ENCODE peak calls at places on chromosomes 2 and 18, in nine cellular contexts. I is PC-3; H is A673; J is foreskin fibroblast; D is GM12865; K is astrocyte of the spinal cord; A is CD8-positive, alpha-beta T cell; M is prostate gland; F is PC-9. N is an unnamed sample.

GRCh38 chr18:11154369-11154982 is 5.1 kb upstream of the PIEZO2 start:
- DNase-seq in I (peak), H (peak), J (peak), D (peak), K (peak), A (no peak), M (no peak), F (peak), N (peak)

GRCh38 chr18:61551586-61551985 is 218.4 kb downstream of the CDH20 start:
- DNase-seq in I (peak), H (peak), J (peak), D (peak), K (peak), A (no peak), M (peak), F (peak), N (peak)

GRCh38 chr2:196702641-196703040 is 63.1 kb downstream of the CCDC150 start:
- DNase-seq in I (no peak), H (no peak), J (no peak), D (no peak), K (no peak), A (no peak), M (no peak), F (no peak), N (no peak)

GRCh38 chr2:45885111-45885685 is 233.7 kb downstream of the PRKCE start:
- DNase-seq in I (no peak), H (no peak), J (no peak), D (no peak), K (no peak), A (no peak), M (no peak), F (no peak), N (no peak)

GRCh38 chr2:29129586-29130281 is 14.5 kb downstream of the CLIP4 start:
- DNase-seq in I (peak), H (no peak), J (peak), D (no peak), K (peak), A (no peak), M (no peak), F (peak), N (no peak)

GRCh38 chr18:28003451-28003850 is 173.5 kb downstream of the CDH2 start:
- DNase-seq in I (no peak), H (peak), J (peak), D (no peak), K (peak), A (no peak), M (no peak), F (no peak), N (no peak)

GRCh38 chr2:49000692-49001091 is 153.6 kb downstream of the FSHR start:
- DNase-seq in I (no peak), H (no peak), J (no peak), D (no peak), K (no peak), A (no peak), M (no peak), F (no peak), N (no peak)

GRCh38 chr18:35778850-35779634 is 193.4 kb upstream of the RMP24 start:
- DNase-seq in I (no peak), H (no peak), J (peak), D (no peak), K (no peak), A (no peak), M (no peak), F (no peak), N (no peak)

GRCh38 chr2:156046900-156047299 is 285.6 kb downstream of the NR4A2 start:
- DNase-seq in I (peak), H (no peak), J (no peak), D (no peak), K (no peak), A (no peak), M (no peak), F (no peak), N (no peak)

GRCh38 chr18:62030091-62030985 is 137.5 kb upstream of the RNF152 start:
- DNase-seq in I (no peak), H (peak), J (peak), D (no peak), K (peak), A (no peak), M (no peak), F (peak), N (no peak)

GRCh38 chr18:12278153-12278764 is 24.1 kb downstream of the CIDEA start:
- DNase-seq in I (peak), H (no peak), J (peak), D (peak), K (no peak), A (no peak), M (no peak), F (no peak), N (no peak)
- H3K4me3 ChIP-seq in I (no peak), H (no peak), J (peak), D (no peak), K (peak), A (no peak), M (peak), F (no peak), N (no peak)

GRCh38 chr2:240797500-240797895 is 22.5 kb downstream of the KIF1A start:
- DNase-seq in I (no peak), H (no peak), J (no peak), D (no peak), K (no peak), A (no peak), M (no peak), F (no peak), N (no peak)
- TF ChIP-seq CTCF in I (no peak), H (no peak), J (no peak), D (no peak), K (no peak), A (no peak), M (no peak), F (no peak), N (no peak)

DNA sequence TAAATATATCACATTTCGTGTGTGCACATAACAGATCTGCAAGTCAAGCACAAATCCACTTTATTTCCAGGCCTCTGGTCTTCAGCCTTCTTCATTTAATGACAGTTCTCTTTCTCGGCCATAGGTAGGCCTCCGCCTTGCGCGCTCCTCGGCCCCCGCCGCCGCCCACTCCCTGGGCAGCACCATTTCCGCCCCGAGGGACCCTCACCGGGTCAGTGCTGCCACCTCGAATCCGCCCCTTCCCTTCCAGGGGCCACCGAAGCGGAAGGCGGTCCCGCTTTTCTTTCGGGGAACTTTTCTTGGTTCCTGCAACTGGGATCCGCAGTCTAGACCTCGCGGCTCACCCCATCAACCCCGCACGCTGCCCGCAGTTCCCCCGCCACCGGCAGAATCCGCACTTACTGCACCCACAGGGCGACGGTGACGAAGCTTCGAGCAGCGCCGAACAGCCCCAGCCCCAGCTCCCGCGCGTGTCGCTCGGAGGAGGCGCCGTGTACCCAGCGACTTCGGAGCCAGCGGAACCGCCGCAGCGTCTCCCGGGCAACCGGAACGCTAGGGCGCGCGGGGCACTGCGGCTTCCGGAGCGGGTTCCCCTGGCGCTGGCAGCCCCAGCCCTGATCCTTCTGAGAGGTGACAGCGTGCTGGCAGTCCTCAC is at the start of gene CDKL4:
- DNase-seq in I (no peak), H (no peak), J (peak), D (peak), K (no peak), A (peak), M (no peak), F (no peak), N (no peak)
- H3K4me3 ChIP-seq in I (no peak), H (no peak), J (peak), D (peak), K (peak), A (peak), M (peak), F (no peak), N (no peak)

DNA sequence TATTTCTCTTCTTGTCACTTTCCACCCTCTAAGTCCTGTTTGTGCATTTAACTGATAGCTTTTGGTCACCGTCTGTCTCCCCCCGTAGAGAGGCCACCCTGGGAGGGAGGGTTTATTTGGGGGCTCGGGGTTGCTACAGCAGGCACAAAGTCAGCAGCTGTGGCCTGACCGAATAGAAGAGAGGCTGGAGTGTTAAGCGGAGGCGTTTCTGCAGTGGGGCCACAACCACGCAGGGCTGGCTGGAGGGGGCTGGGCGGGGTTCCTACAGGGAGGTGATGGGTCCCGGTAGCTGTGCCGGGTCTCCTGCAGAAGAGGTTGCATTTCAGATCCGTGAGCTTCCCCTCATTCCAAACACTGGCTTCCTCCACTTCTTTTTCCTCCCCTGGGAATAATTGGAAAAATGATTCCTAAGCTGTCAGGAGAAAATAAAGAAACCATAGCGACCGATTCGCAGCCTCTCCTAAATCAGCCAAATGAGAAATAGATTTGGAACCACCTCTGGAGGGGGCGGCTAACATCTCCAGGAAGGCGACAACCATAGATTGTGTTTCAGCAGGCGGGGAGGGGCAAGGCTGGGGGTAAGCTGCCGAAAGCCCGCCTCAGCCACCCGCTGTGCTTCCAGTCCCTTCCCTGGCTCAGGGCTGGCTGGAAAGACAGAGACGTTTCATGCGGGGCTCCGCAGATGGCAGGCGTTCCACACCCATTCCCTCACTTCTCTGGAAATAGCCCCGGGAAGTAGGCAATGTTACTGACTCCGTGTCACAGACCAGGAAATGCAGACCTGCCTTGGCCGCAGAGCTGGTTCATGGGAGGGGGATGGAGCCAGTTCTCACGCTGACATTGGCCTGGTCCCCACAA is 85.6 kb upstream of the TAF1B start:
- DNase-seq in I (no peak), H (peak), J (peak), D (no peak), K (peak), A (no peak), M (no peak), F (no peak), N (no peak)
- TF ChIP-seq CTCF in I (no peak), H (no peak), J (no peak), D (no peak), K (no peak), A (no peak), M (no peak), F (no peak), N (no peak)

GRCh38 chr2:16141641-16141921 is 201.2 kb downstream of the MYCN start:
- DNase-seq in I (no peak), H (no peak), J (no peak), D (no peak), K (no peak), A (no peak), M (no peak), F (no peak), N (peak)
- H3K4me3 ChIP-seq in I (no peak), H (no peak), J (no peak), D (no peak), K (no peak), A (no peak), M (no peak), F (no peak), N (no peak)

GRCh38 chr2:224039080-224039769 is at the start of gene SERPINE2:
- DNase-seq in I (peak), H (peak), J (peak), D (peak), K (peak), A (peak), M (peak), F (peak), N (no peak)
- TF ChIP-seq CTCF in I (peak), H (peak), J (peak), D (no peak), K (peak), A (no peak), M (no peak), F (peak), N (peak)

GRCh38 chr2:117217145-117217544 is 597.3 kb upstream of the DDX18 start:
- DNase-seq in I (no peak), H (no peak), J (no peak), D (no peak), K (no peak), A (no peak), M (no peak), F (no peak), N (no peak)
- H3K4me3 ChIP-seq in I (no peak), H (no peak), J (no peak), D (no peak), K (no peak), A (no peak), M (no peak), F (no peak), N (no peak)

GRCh38 chr2:217880891-217881290 is 121.9 kb downstream of the TNS1 start:
- DNase-seq in I (no peak), H (no peak), J (no peak), D (no peak), K (peak), A (no peak), M (no peak), F (no peak), N (no peak)

GRCh38 chr2:217876253-217876570 is 126.6 kb downstream of the TNS1 start:
- DNase-seq in I (no peak), H (no peak), J (no peak), D (no peak), K (no peak), A (no peak), M (no peak), F (no peak), N (no peak)

GRCh38 chr2:217877866-217878265 is 124.9 kb downstream of the TNS1 start:
- DNase-seq in I (no peak), H (no peak), J (no peak), D (no peak), K (no peak), A (no peak), M (no peak), F (no peak), N (no peak)

GRCh38 chr2:217878865-217879595 is 123.8 kb downstream of the TNS1 start:
- DNase-seq in I (no peak), H (no peak), J (no peak), D (no peak), K (no peak), A (no peak), M (no peak), F (no peak), N (no peak)

GRCh38 chr2:217880490-217880889 is 122.3 kb downstream of the TNS1 start:
- DNase-seq in I (no peak), H (no peak), J (no peak), D (no peak), K (no peak), A (no peak), M (no peak), F (no peak), N (no peak)
- TF ChIP-seq CTCF in I (peak), H (no peak), J (no peak), D (no peak), K (peak), A (no peak), M (no peak), F (no peak), N (no peak)

DNA sequence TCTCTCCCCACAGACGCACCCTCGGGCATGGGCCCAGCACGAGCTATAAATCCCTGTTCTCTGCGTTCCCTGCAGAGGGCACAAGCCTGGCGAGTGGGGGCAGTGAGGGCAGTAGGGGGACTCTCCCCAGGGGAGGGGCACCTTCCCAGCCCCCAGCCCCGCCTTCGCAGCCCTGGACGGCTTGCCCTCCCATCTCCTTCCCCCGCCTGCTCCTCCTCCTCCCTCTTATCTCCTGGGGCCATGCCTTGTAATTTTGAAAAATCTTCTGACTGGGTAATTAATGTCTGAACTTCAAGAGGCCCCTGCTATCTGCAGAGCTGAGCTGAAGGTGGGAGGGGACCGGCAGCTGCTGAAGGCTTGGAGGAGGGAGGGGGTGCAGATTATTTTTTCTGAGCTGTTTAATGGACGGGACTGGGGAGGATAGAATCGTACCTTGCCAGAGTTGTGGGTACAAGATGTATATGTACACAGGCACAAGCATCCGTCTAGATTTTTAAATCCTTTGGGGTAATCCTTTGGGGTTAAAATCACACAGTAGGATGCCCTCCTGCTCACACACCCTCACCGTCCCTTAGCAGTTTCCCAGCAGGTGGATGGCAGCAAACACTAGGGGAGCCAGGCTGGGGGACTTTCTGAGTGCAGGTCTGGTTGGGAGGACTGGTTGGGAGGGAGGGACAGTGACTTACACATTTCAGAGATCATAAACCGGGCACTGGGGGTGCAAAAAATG is 121.9 kb downstream of the SMAD7 start:
- DNase-seq in I (no peak), H (peak), J (no peak), D (no peak), K (no peak), A (peak), M (no peak), F (no peak), N (no peak)
- H3K4me3 ChIP-seq in I (no peak), H (no peak), J (no peak), D (no peak), K (no peak), A (no peak), M (no peak), F (no peak), N (no peak)

DNA sequence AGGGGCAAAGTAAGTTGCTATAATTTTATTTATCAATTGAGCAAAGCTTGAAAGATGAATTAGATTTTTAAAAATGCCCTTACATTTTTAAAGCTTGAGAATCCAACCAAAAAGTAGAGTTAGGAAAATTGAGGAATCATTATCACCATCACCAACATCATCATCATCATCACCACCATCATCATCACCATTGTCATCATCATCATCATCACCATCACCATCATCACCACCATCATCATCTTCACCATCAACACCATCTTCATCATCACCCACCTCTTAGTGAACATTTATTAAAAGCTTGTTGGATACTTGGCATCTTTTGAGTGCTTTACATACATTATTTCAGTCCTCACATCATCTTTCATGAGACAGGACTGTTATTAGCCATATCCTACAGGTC is 504.4 kb upstream of the TNP1 start:
- DNase-seq in I (no peak), H (no peak), J (no peak), D (no peak), K (no peak), A (no peak), M (no peak), F (no peak), N (no peak)
- TF ChIP-seq CTCF in I (no peak), H (no peak), J (no peak), D (no peak), K (no peak), A (no peak), M (no peak), F (no peak), N (no peak)